ENCODE peak calls at places on chromosome 1, in eight cellular contexts. One of them, this sample, is unnamed.

GRCh38 chr1:154148787-154149186 is 6.1 kb downstream of the NUP210L start:
- DNase-seq in ovary: no peak
- DNase-seq in mucosa of descending colon: no peak
- DNase-seq in stomach: no peak
- DNase-seq in A549: peak; percentile 22
- DNase-seq in CD8-positive, alpha-beta T cell: no peak
- DNase-seq in keratinocyte: no peak
- DNase-seq in spleen: no peak
- DNase-seq in this sample: no peak

GRCh38 chr1:70284366-70284765 is 63.2 kb downstream of the SRSF11 start:
- DNase-seq in ovary: no peak
- DNase-seq in mucosa of descending colon: no peak
- DNase-seq in stomach: no peak
- DNase-seq in A549: no peak
- DNase-seq in CD8-positive, alpha-beta T cell: no peak
- DNase-seq in keratinocyte: peak; percentile 17
- DNase-seq in spleen: no peak
- DNase-seq in this sample: no peak

GRCh38 chr1:65393928-65394327 is 26.5 kb upstream of the LEPR start:
- DNase-seq in ovary: no peak
- DNase-seq in mucosa of descending colon: no peak
- DNase-seq in stomach: no peak
- DNase-seq in A549: no peak
- DNase-seq in CD8-positive, alpha-beta T cell: no peak
- DNase-seq in keratinocyte: no peak
- DNase-seq in spleen: no peak
- DNase-seq in this sample: no peak

GRCh38 chr1:245322673-245323072 is 167.9 kb downstream of the KIF26B start:
- DNase-seq in ovary: no peak
- DNase-seq in mucosa of descending colon: no peak
- DNase-seq in stomach: no peak
- DNase-seq in A549: no peak
- DNase-seq in CD8-positive, alpha-beta T cell: no peak
- DNase-seq in keratinocyte: no peak
- DNase-seq in spleen: no peak
- DNase-seq in this sample: no peak

GRCh38 chr1:170539154-170539553 is 7.2 kb downstream of the GORAB start:
- DNase-seq in ovary: no peak
- DNase-seq in mucosa of descending colon: no peak
- DNase-seq in stomach: no peak
- DNase-seq in A549: no peak
- DNase-seq in CD8-positive, alpha-beta T cell: no peak
- DNase-seq in keratinocyte: no peak
- DNase-seq in spleen: no peak
- DNase-seq in this sample: no peak

GRCh38 chr1:22812092-22812880 is 101.6 kb downstream of the EPHB2 start:
- DNase-seq in ovary: no peak
- DNase-seq in mucosa of descending colon: peak; percentile 11
- DNase-seq in stomach: no peak
- DNase-seq in A549: no peak
- DNase-seq in CD8-positive, alpha-beta T cell: no peak
- DNase-seq in keratinocyte: no peak
- DNase-seq in spleen: peak; percentile 45
- DNase-seq in this sample: no peak

GRCh38 chr1:193727850-193728249 is 541.4 kb upstream of the B3GALT2 start:
- DNase-seq in ovary: no peak
- DNase-seq in mucosa of descending colon: no peak
- DNase-seq in stomach: no peak
- DNase-seq in A549: no peak
- DNase-seq in CD8-positive, alpha-beta T cell: no peak
- DNase-seq in keratinocyte: no peak
- DNase-seq in spleen: no peak
- DNase-seq in this sample: no peak

GRCh38 chr1:81834921-81835698 is 34.4 kb downstream of the ADGRL2 start:
- DNase-seq in ovary: no peak
- DNase-seq in mucosa of descending colon: no peak
- DNase-seq in stomach: no peak
- DNase-seq in A549: no peak
- DNase-seq in CD8-positive, alpha-beta T cell: no peak
- DNase-seq in keratinocyte: no peak
- DNase-seq in spleen: no peak
- DNase-seq in this sample: no peak

GRCh38 chr1:22711071-22711470 is 432 bp downstream of the EPHB2 start:
- DNase-seq in ovary: no peak
- DNase-seq in mucosa of descending colon: peak; percentile 50
- DNase-seq in stomach: no peak
- DNase-seq in A549: no peak
- DNase-seq in CD8-positive, alpha-beta T cell: no peak
- DNase-seq in keratinocyte: no peak
- DNase-seq in spleen: no peak
- DNase-seq in this sample: no peak

GRCh38 chr1:198937231-198938031 is 298.6 kb downstream of the PTPRC start:
- DNase-seq in ovary: no peak
- DNase-seq in mucosa of descending colon: no peak
- DNase-seq in stomach: no peak
- DNase-seq in A549: peak; percentile 87
- DNase-seq in CD8-positive, alpha-beta T cell: peak; percentile 37
- DNase-seq in keratinocyte: peak; percentile 66
- DNase-seq in spleen: no peak
- DNase-seq in this sample: no peak

GRCh38 chr1:244391761-244392160 is 59.9 kb downstream of the ADSS2 start:
- DNase-seq in ovary: no peak
- DNase-seq in mucosa of descending colon: no peak
- DNase-seq in stomach: no peak
- DNase-seq in A549: peak; percentile 87
- DNase-seq in CD8-positive, alpha-beta T cell: no peak
- DNase-seq in keratinocyte: no peak
- DNase-seq in spleen: no peak
- DNase-seq in this sample: no peak

GRCh38 chr1:17440074-17440826 is 773 bp upstream of the RCC2 start:
- DNase-seq in ovary: no peak
- DNase-seq in mucosa of descending colon: no peak
- DNase-seq in stomach: no peak
- DNase-seq in A549: no peak
- DNase-seq in CD8-positive, alpha-beta T cell: no peak
- DNase-seq in keratinocyte: no peak
- DNase-seq in spleen: no peak
- DNase-seq in this sample: no peak

GRCh38 chr1:209624516-209625204 is 27.6 kb downstream of the LAMB3 start:
- DNase-seq in ovary: no peak
- DNase-seq in mucosa of descending colon: no peak
- DNase-seq in stomach: no peak
- DNase-seq in A549: no peak
- DNase-seq in CD8-positive, alpha-beta T cell: no peak
- DNase-seq in keratinocyte: no peak
- DNase-seq in spleen: no peak
- DNase-seq in this sample: no peak

GRCh38 chr1:115545791-115546733 is 95.7 kb upstream of the VANGL1 start:
- DNase-seq in ovary: peak; percentile 18
- DNase-seq in mucosa of descending colon: peak; percentile 39
- DNase-seq in stomach: peak; percentile 40
- DNase-seq in A549: peak; percentile 79
- DNase-seq in CD8-positive, alpha-beta T cell: no peak
- DNase-seq in keratinocyte: peak; percentile 93
- DNase-seq in spleen: no peak
- DNase-seq in this sample: peak; percentile 36

GRCh38 chr1:16167331-16168143 is 11.7 kb upstream of the EPHA2 start:
- DNase-seq in ovary: peak; percentile 75
- DNase-seq in mucosa of descending colon: peak; percentile 82
- DNase-seq in stomach: peak; percentile 58
- DNase-seq in A549: peak; percentile 74
- DNase-seq in CD8-positive, alpha-beta T cell: peak; percentile 60
- DNase-seq in keratinocyte: no peak
- DNase-seq in spleen: peak; percentile 87
- DNase-seq in this sample: no peak

GRCh38 chr1:167454929-167455785 is 63.2 kb downstream of the CD247 start:
- DNase-seq in ovary: peak; percentile 41
- DNase-seq in mucosa of descending colon: peak; percentile 84
- DNase-seq in stomach: peak; percentile 69
- DNase-seq in A549: peak; percentile 41
- DNase-seq in CD8-positive, alpha-beta T cell: peak; percentile 84
- DNase-seq in keratinocyte: no peak
- DNase-seq in spleen: peak; percentile 94
- DNase-seq in this sample: peak; percentile 80

GRCh38 chr1:167457936-167458584 is 60.3 kb downstream of the CD247 start:
- DNase-seq in ovary: no peak
- DNase-seq in mucosa of descending colon: no peak
- DNase-seq in stomach: no peak
- DNase-seq in A549: no peak
- DNase-seq in CD8-positive, alpha-beta T cell: no peak
- DNase-seq in keratinocyte: no peak
- DNase-seq in spleen: no peak
- DNase-seq in this sample: no peak

GRCh38 chr1:167456500-167456899 is 61.8 kb downstream of the CD247 start:
- DNase-seq in ovary: no peak
- DNase-seq in mucosa of descending colon: no peak
- DNase-seq in stomach: no peak
- DNase-seq in A549: no peak
- DNase-seq in CD8-positive, alpha-beta T cell: no peak
- DNase-seq in keratinocyte: no peak
- DNase-seq in spleen: no peak
- DNase-seq in this sample: no peak

GRCh38 chr1:167455786-167456446 is 62.4 kb downstream of the CD247 start:
- DNase-seq in ovary: peak; percentile 30
- DNase-seq in mucosa of descending colon: peak; percentile 43
- DNase-seq in stomach: peak; percentile 37
- DNase-seq in A549: peak; percentile 13
- DNase-seq in CD8-positive, alpha-beta T cell: peak; percentile 49
- DNase-seq in keratinocyte: no peak
- DNase-seq in spleen: no peak
- DNase-seq in this sample: peak; percentile 84

GRCh38 chr1:167456926-167457325 is 61.4 kb downstream of the CD247 start:
- DNase-seq in ovary: no peak
- DNase-seq in mucosa of descending colon: no peak
- DNase-seq in stomach: no peak
- DNase-seq in A549: no peak
- DNase-seq in CD8-positive, alpha-beta T cell: no peak
- DNase-seq in keratinocyte: no peak
- DNase-seq in spleen: no peak
- DNase-seq in this sample: no peak
- H3K4me1 ChIP-seq in ovary: no peaks in the 10 kb centered on the region
- H3K4me1 ChIP-seq in mucosa of descending colon: no peaks in the 10 kb centered on the region
- H3K4me1 ChIP-seq in stomach: peaks cover 4% of the 10 kb centered on the region
- H3K4me1 ChIP-seq in A549: peaks cover 6% of the 10 kb centered on the region
- H3K4me1 ChIP-seq in CD8-positive, alpha-beta T cell: peaks cover 67% of the 10 kb centered on the region
- H3K4me1 ChIP-seq in keratinocyte: no peaks in the 10 kb centered on the region
- H3K4me1 ChIP-seq in spleen: peaks cover 20% of the 10 kb centered on the region
- H3K4me1 ChIP-seq in this sample: no peaks in the 10 kb centered on the region

GRCh38 chr1:77704736-77705135 is 22.3 kb upstream of the ZZZ3 start:
- DNase-seq in ovary: no peak
- DNase-seq in mucosa of descending colon: no peak
- DNase-seq in stomach: no peak
- DNase-seq in A549: no peak
- DNase-seq in CD8-positive, alpha-beta T cell: no peak
- DNase-seq in keratinocyte: no peak
- DNase-seq in spleen: no peak
- DNase-seq in this sample: no peak
- H3K9me3 ChIP-seq in ovary: no peaks in the 10 kb centered on the region
- H3K9me3 ChIP-seq in mucosa of descending colon: no peaks in the 10 kb centered on the region
- H3K9me3 ChIP-seq in stomach: no peaks in the 10 kb centered on the region
- H3K9me3 ChIP-seq in A549: no peaks in the 10 kb centered on the region
- H3K9me3 ChIP-seq in CD8-positive, alpha-beta T cell: no peaks in the 10 kb centered on the region
- H3K9me3 ChIP-seq in keratinocyte: no peaks in the 10 kb centered on the region
- H3K9me3 ChIP-seq in spleen: peaks cover 2% of the 10 kb centered on the region
- H3K9me3 ChIP-seq in this sample: no peaks in the 10 kb centered on the region

DNA sequence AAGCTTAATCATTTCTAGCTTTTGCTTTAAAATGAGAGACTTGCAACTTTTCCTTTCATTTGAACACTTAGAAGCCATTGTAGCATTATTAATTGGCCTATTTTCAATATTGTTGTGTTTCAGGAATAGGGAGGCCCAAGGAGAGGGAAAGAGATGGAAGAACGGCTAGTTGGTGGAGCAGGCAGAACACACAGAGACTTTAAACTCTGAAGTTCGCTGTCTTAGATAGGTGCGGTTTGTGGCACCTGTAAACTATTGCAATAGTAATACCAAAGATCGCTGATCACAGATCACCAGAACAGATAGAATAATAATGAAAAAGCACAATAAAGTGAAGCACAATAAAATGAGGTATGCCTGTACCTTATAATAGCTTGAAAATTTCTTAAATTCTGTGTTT is 31.5 kb downstream of the RABGAP1L start:
- DNase-seq in ovary: no peak
- DNase-seq in mucosa of descending colon: no peak
- DNase-seq in stomach: no peak
- DNase-seq in A549: no peak
- DNase-seq in CD8-positive, alpha-beta T cell: no peak
- DNase-seq in keratinocyte: no peak
- DNase-seq in spleen: no peak
- DNase-seq in this sample: no peak
- H3K4me1 ChIP-seq in ovary: peaks cover 2% of the 10 kb centered on the region
- H3K4me1 ChIP-seq in mucosa of descending colon: no peaks in the 10 kb centered on the region
- H3K4me1 ChIP-seq in stomach: no peaks in the 10 kb centered on the region
- H3K4me1 ChIP-seq in A549: peaks cover 3% of the 10 kb centered on the region
- H3K4me1 ChIP-seq in CD8-positive, alpha-beta T cell: no peaks in the 10 kb centered on the region
- H3K4me1 ChIP-seq in keratinocyte: peaks cover 14% of the 10 kb centered on the region
- H3K4me1 ChIP-seq in spleen: peaks cover 4% of the 10 kb centered on the region
- H3K4me1 ChIP-seq in this sample: peaks cover 6% of the 10 kb centered on the region

GRCh38 chr1:173467426-173467825 is 9.7 kb upstream of the PRDX6 start:
- DNase-seq in ovary: no peak
- DNase-seq in mucosa of descending colon: no peak
- DNase-seq in stomach: no peak
- DNase-seq in A549: no peak
- DNase-seq in CD8-positive, alpha-beta T cell: no peak
- DNase-seq in keratinocyte: no peak
- DNase-seq in spleen: no peak
- DNase-seq in this sample: no peak

GRCh38 chr1:173470608-173471007 is 6.5 kb upstream of the PRDX6 start:
- DNase-seq in ovary: no peak
- DNase-seq in mucosa of descending colon: no peak
- DNase-seq in stomach: no peak
- DNase-seq in A549: no peak
- DNase-seq in CD8-positive, alpha-beta T cell: no peak
- DNase-seq in keratinocyte: no peak
- DNase-seq in spleen: no peak
- DNase-seq in this sample: no peak

GRCh38 chr1:173473599-173474011 is 3.5 kb upstream of the PRDX6 start:
- DNase-seq in ovary: no peak
- DNase-seq in mucosa of descending colon: no peak
- DNase-seq in stomach: no peak
- DNase-seq in A549: no peak
- DNase-seq in CD8-positive, alpha-beta T cell: no peak
- DNase-seq in keratinocyte: no peak
- DNase-seq in spleen: no peak
- DNase-seq in this sample: no peak

GRCh38 chr1:173474097-173474779 is 2.9 kb upstream of the PRDX6 start:
- DNase-seq in ovary: no peak
- DNase-seq in mucosa of descending colon: peak; percentile 38
- DNase-seq in stomach: no peak
- DNase-seq in A549: no peak
- DNase-seq in CD8-positive, alpha-beta T cell: no peak
- DNase-seq in keratinocyte: no peak
- DNase-seq in spleen: no peak
- DNase-seq in this sample: no peak

DNA sequence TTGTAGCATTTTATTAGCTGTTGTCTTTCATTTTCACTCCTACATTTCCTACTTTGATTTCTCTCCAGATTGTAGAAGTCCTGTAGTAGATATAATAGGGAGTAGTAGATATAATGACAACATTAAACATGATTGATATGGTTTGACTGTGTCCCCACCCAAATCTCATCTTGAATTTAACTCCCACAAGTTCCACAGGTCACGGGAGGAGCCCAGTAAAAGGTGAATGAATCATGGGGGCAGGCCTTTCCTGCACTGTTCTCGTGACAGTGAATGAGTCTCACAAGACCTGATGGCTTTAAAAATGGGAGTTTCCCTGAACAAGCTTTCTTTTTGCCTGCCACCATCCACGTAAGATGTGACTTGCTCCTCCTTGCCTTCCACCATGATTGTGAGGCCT is 7.5 kb upstream of the PRDX6 start:
- DNase-seq in ovary: no peak
- DNase-seq in mucosa of descending colon: no peak
- DNase-seq in stomach: no peak
- DNase-seq in A549: no peak
- DNase-seq in CD8-positive, alpha-beta T cell: no peak
- DNase-seq in keratinocyte: no peak
- DNase-seq in spleen: no peak
- DNase-seq in this sample: no peak
- H3K9me3 ChIP-seq in ovary: peaks cover 7% of the 10 kb centered on the region
- H3K9me3 ChIP-seq in mucosa of descending colon: peaks cover 8% of the 10 kb centered on the region
- H3K9me3 ChIP-seq in stomach: no peaks in the 10 kb centered on the region
- H3K9me3 ChIP-seq in A549: peaks cover 32% of the 10 kb centered on the region
- H3K9me3 ChIP-seq in CD8-positive, alpha-beta T cell: peaks cover 4% of the 10 kb centered on the region
- H3K9me3 ChIP-seq in keratinocyte: peaks cover 5% of the 10 kb centered on the region
- H3K9me3 ChIP-seq in spleen: peaks cover 50% of the 10 kb centered on the region
- H3K9me3 ChIP-seq in this sample: no peaks in the 10 kb centered on the region

This sample was measured in left lung.